ENCODE peak calls at places on chromosome 18, in eight cellular contexts. T, Z, Q, A, U, N, R and K are unnamed samples.

GRCh38 chr18:35478520-35479435 is 19.0 kb downstream of the INO80C start:
- DNase-seq in R (no peak), N (no peak), T (peak), A (no peak), Q (peak), Z (no peak), U (peak), K (no peak)

GRCh38 chr18:7467708-7468466 is 99.2 kb upstream of the PTPRM start:
- DNase-seq in Q (no peak), N (no peak), T (no peak), R (no peak), U (no peak), A (peak), Z (no peak), K (no peak)

GRCh38 chr18:78305789-78306188 is 673.8 kb upstream of the SALL3 start:
- DNase-seq in N (no peak), A (no peak), T (no peak), Q (no peak), U (no peak), Z (no peak), R (no peak), K (no peak)

GRCh38 chr18:69250305-69251151 is 150.2 kb upstream of the DOK6 start:
- DNase-seq in Q (no peak), R (no peak), T (peak), A (no peak), N (no peak), U (no peak), Z (no peak), K (no peak)

GRCh38 chr18:31512203-31512764 is 14.3 kb downstream of the DSG2 start:
- DNase-seq in Z (no peak), A (no peak), R (no peak), N (no peak), U (no peak), Q (no peak), T (peak), K (no peak)

GRCh38 chr18:76013041-76013440 is 482.0 kb downstream of the ZNF516 start:
- DNase-seq in Q (no peak), A (no peak), R (no peak), Z (no peak), T (no peak), N (no peak), U (no peak), K (no peak)

GRCh38 chr18:42296723-42297122 is 341.7 kb downstream of the PIK3C3 start:
- DNase-seq in Q (no peak), N (no peak), A (no peak), Z (no peak), R (no peak), U (no peak), T (no peak), K (no peak)

GRCh38 chr18:26504831-26505230 is 43.5 kb downstream of the KCTD1 start:
- DNase-seq in Q (no peak), U (no peak), N (no peak), R (no peak), T (no peak), Z (no peak), A (peak), K (no peak)

GRCh38 chr18:79784965-79785770 is 12.6 kb upstream of the KCNG2 start:
- DNase-seq in Q (no peak), U (no peak), R (no peak), N (no peak), A (no peak), Z (no peak), T (peak), K (no peak)

GRCh38 chr18:5628512-5629255 is 84.9 kb upstream of the EPB41L3 start:
- DNase-seq in A (no peak), U (peak), R (peak), Z (no peak), T (no peak), Q (no peak), N (no peak), K (peak)

GRCh38 chr18:70288851-70289328 is at the start of gene SOCS6:
- DNase-seq in A (no peak), Z (peak), R (peak), Q (no peak), T (no peak), U (peak), N (peak), K (peak)

GRCh38 chr18:51235011-51235789 is 37.7 kb upstream of the MEX3C start:
- DNase-seq in Z (no peak), R (no peak), Q (peak), N (no peak), U (peak), A (no peak), T (no peak), K (no peak)

GRCh38 chr18:78717051-78717765 is 262.4 kb upstream of the SALL3 start:
- DNase-seq in R (no peak), U (no peak), Z (no peak), N (no peak), T (no peak), Q (no peak), A (no peak), K (no peak)

GRCh38 chr18:400466-400865 is 100.0 kb downstream of the COLEC12 start:
- DNase-seq in Q (no peak), R (no peak), N (no peak), U (no peak), A (no peak), T (no peak), Z (no peak), K (no peak)

GRCh38 chr18:24791736-24792135 is 331.3 kb downstream of the HRH4 start:
- DNase-seq in N (no peak), A (no peak), Z (no peak), R (no peak), Q (no peak), T (no peak), U (no peak), K (no peak)

GRCh38 chr18:73756256-73757091 is 391.2 kb downstream of the FBXO15 start:
- DNase-seq in Q (no peak), N (no peak), U (no peak), T (no peak), A (no peak), Z (no peak), R (no peak), K (peak)

GRCh38 chr18:49647496-49648168 is 85.8 kb downstream of the LIPG start:
- DNase-seq in Z (no peak), Q (no peak), N (no peak), R (no peak), T (peak), U (no peak), A (no peak), K (no peak)

GRCh38 chr18:9380571-9381390 is 46.2 kb downstream of the TWSG1 start:
- DNase-seq in Z (no peak), N (no peak), R (no peak), A (no peak), U (no peak), Q (no peak), T (no peak), K (no peak)

GRCh38 chr18:61842146-61842545 is 50.7 kb downstream of the RNF152 start:
- DNase-seq in Q (no peak), Z (no peak), T (no peak), A (no peak), R (no peak), U (no peak), N (no peak), K (no peak)

GRCh38 chr18:44744206-44745180 is 63.8 kb downstream of the SETBP1 start:
- DNase-seq in R (peak), A (no peak), T (no peak), U (no peak), Q (no peak), N (no peak), Z (no peak), K (peak)

GRCh38 chr18:58502628-58503027 is 126.3 kb downstream of the ALPK2 start:
- DNase-seq in Z (no peak), T (no peak), U (no peak), N (no peak), A (no peak), R (no peak), Q (no peak), K (no peak)